ENCODE peak calls at places on chromosome 21, in nine cellular contexts. F is RWPE1, A is GM12865, L is tibial nerve, D is left lung, R is chondrocyte, Q is heart right ventricle, C is GM13977, V is heart left ventricle. K is an unnamed sample.

GRCh38 chr21:46002841-46003574 is 21.4 kb downstream of the COL6A1 start:
- DNase-seq in F (no peak), A (no peak), L (peak), D (peak), R (peak), Q (peak), C (no peak), V (no peak), K (peak)

GRCh38 chr21:46189959-46190490 is 5.8 kb upstream of the SPATC1L start:
- DNase-seq in F (no peak), A (no peak), L (peak), D (peak), R (peak), Q (no peak), C (no peak), V (no peak), K (no peak)

GRCh38 chr21:16117851-16118592 is 388.2 kb downstream of the USP25 start:
- DNase-seq in F (peak), A (no peak), L (no peak), D (no peak), R (no peak), Q (no peak), C (no peak), V (no peak), K (no peak)

GRCh38 chr21:19853709-19854575 is 1144.3 kb upstream of the NCAM2 start:
- DNase-seq in F (no peak), A (peak), L (no peak), D (peak), R (peak), Q (no peak), C (no peak), V (peak), K (no peak)

GRCh38 chr21:17784604-17785402 is 34.4 kb downstream of the C21orf91 start:
- DNase-seq in F (no peak), A (peak), L (no peak), D (no peak), R (no peak), Q (no peak), C (peak), V (no peak), K (no peak)

GRCh38 chr21:44666401-44667320 is at the start of gene KRTAP12-2:
- DNase-seq in F (no peak), A (no peak), L (no peak), D (no peak), R (no peak), Q (peak), C (no peak), V (peak), K (peak)

GRCh38 chr21:43867936-43868335 is 2.9 kb downstream of the AGPAT3 start:
- DNase-seq in F (no peak), A (no peak), L (no peak), D (no peak), R (peak), Q (no peak), C (no peak), V (no peak), K (no peak)

GRCh38 chr21:25885405-25885804 is 150.6 kb downstream of the GABPA start:
- DNase-seq in F (no peak), A (no peak), L (no peak), D (no peak), R (no peak), Q (no peak), C (no peak), V (no peak), K (no peak)

GRCh38 chr21:16563795-16564194 is 834.0 kb downstream of the USP25 start:
- DNase-seq in F (peak), A (no peak), L (no peak), D (peak), R (no peak), Q (no peak), C (no peak), V (no peak), K (no peak)

GRCh38 chr21:44727757-44728156 is 16.4 kb upstream of the TSPEAR start:
- DNase-seq in F (no peak), A (no peak), L (no peak), D (no peak), R (no peak), Q (no peak), C (no peak), V (no peak), K (no peak)

GRCh38 chr21:26501622-26502021 is 71.5 kb downstream of the CYYR1 start:
- DNase-seq in F (no peak), A (no peak), L (no peak), D (no peak), R (no peak), Q (no peak), C (no peak), V (no peak), K (no peak)

GRCh38 chr21:35399002-35399401 is 349.9 kb upstream of the RUNX1 start:
- DNase-seq in F (no peak), A (no peak), L (no peak), D (no peak), R (no peak), Q (no peak), C (no peak), V (no peak), K (no peak)

GRCh38 chr21:34129039-34129891 is 55.9 kb downstream of the MRPS6 start:
- DNase-seq in F (peak), A (no peak), L (no peak), D (no peak), R (no peak), Q (peak), C (no peak), V (peak), K (no peak)

GRCh38 chr21:34892196-34892595 is 156.9 kb downstream of the RUNX1 start:
- DNase-seq in F (no peak), A (no peak), L (no peak), D (no peak), R (no peak), Q (no peak), C (no peak), V (no peak), K (no peak)

GRCh38 chr21:35658242-35658641 is 402.1 kb downstream of the SETD4 start:
- DNase-seq in F (no peak), A (peak), L (no peak), D (no peak), R (no peak), Q (no peak), C (no peak), V (no peak), K (no peak)

GRCh38 chr21:30408782-30409494 is 13.1 kb downstream of the KRTAP13-1 start:
- DNase-seq in F (peak), A (peak), L (no peak), D (peak), R (peak), Q (peak), C (no peak), V (peak), K (peak)

GRCh38 chr21:45612096-45613019 is 31.2 kb upstream of the PCBP3 start:
- DNase-seq in F (peak), A (no peak), L (no peak), D (no peak), R (peak), Q (no peak), C (no peak), V (no peak), K (no peak)

GRCh38 chr21:46218906-46219590 is 9.5 kb downstream of the LSS start:
- DNase-seq in F (no peak), A (no peak), L (no peak), D (no peak), R (peak), Q (no peak), C (no peak), V (no peak), K (peak)

GRCh38 chr21:27275294-27275927 is 308.5 kb upstream of the ADAMTS5 start:
- DNase-seq in F (peak), A (no peak), L (no peak), D (no peak), R (no peak), Q (no peak), C (no peak), V (no peak), K (no peak)

GRCh38 chr21:32321480-32321879 is 22.8 kb downstream of the MRAP start:
- DNase-seq in F (no peak), A (no peak), L (no peak), D (no peak), R (no peak), Q (no peak), C (no peak), V (no peak), K (no peak)

GRCh38 chr21:32319012-32319411 is 20.4 kb downstream of the MRAP start:
- DNase-seq in F (no peak), A (no peak), L (no peak), D (no peak), R (no peak), Q (no peak), C (no peak), V (no peak), K (peak)

GRCh38 chr21:32320059-32320458 is 21.4 kb downstream of the MRAP start:
- DNase-seq in F (no peak), A (no peak), L (no peak), D (no peak), R (no peak), Q (no peak), C (no peak), V (no peak), K (no peak)

GRCh38 chr21:32322103-32322502 is 23.4 kb downstream of the MRAP start:
- DNase-seq in F (no peak), A (no peak), L (no peak), D (no peak), R (no peak), Q (no peak), C (no peak), V (no peak), K (no peak)

GRCh38 chr21:32320726-32321125 is 22.1 kb downstream of the MRAP start:
- DNase-seq in F (no peak), A (no peak), L (no peak), D (no peak), R (no peak), Q (no peak), C (no peak), V (no peak), K (no peak)
- TF ChIP-seq CTCF in F (no peak), A (no peak), L (no peak), D (no peak), R (no peak), Q (no peak), C (no peak), V (no peak), K (no peak)

DNA sequence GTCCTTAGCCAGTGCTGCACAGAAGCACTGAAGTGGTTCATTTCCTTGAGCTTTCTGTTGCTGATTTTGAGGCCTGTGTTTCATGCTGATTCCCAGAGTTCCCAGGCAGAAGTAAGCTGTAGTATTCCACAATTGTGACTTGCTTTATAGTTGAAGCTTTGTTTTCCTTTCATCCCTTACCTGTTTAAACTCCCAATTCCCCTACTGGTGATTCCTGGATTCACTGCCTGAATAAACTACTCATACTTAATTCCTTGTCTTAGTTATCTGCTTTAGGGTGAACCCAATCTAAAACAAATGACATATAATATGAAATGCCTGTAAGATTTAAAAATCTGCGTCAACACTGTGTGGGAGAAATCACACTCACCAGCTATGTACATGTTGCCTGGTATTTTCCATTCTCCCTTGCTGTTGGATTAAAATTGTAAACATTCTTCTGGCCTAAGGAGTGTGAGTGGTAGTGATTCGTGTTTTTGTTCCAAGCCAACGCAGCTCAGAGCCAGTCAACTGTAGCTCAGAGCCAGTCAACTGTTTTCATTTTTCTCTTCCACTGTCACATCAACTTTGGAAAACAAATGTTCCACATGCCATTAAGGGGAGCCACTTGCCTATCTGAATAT is 879.4 kb downstream of the MRPL39 start:
- DNase-seq in F (no peak), A (no peak), L (no peak), D (no peak), R (no peak), Q (no peak), C (no peak), V (no peak), K (no peak)
- TF ChIP-seq CTCF in F (no peak), A (no peak), L (no peak), D (no peak), R (no peak), Q (no peak), C (no peak), V (no peak), K (no peak)

GRCh38 chr21:37223804-37224345 is 43.3 kb downstream of the VPS26C start:
- DNase-seq in F (no peak), A (no peak), L (no peak), D (no peak), R (no peak), Q (no peak), C (no peak), V (no peak), K (no peak)

GRCh38 chr21:37220433-37220980 is 46.6 kb downstream of the VPS26C start:
- DNase-seq in F (peak), A (no peak), L (no peak), D (no peak), R (no peak), Q (no peak), C (peak), V (no peak), K (no peak)

GRCh38 chr21:37224861-37225260 is 42.3 kb downstream of the VPS26C start:
- DNase-seq in F (no peak), A (no peak), L (no peak), D (no peak), R (no peak), Q (no peak), C (no peak), V (no peak), K (no peak)

GRCh38 chr21:37219766-37220432 is 47.2 kb downstream of the VPS26C start:
- DNase-seq in F (no peak), A (no peak), L (no peak), D (no peak), R (no peak), Q (no peak), C (no peak), V (no peak), K (no peak)

DNA sequence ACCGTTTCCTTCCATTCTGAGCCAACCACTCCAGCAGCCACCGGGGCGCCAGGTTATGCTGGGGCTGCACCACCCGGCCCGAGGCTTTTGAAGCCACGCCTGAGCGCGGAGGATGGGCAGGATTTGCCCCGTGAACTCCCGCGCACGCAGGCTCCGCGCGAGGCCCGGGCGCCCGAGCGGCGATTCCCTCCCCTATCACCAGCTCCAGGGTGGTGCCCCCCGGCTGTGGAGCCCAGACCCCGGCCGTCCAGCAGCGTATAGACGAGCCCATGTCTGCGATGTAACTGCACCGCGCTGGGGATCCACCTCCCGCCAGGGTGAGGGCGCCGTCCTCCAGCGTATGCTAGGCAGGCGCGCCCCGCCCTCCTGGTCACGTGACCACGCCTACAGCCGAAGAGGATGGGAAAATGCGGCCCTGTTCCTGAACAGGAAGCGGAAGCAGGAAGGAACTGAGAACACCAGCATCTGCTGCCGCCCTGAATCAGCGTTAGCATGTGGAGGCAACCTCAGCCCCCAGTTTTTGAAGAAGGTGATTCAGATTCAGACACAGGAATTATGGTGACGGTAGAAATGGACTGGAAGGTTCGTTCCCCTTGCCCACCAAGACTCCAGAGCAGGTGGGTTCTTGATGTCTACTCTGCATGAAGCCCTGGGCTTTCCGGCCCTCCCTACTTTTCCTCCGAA is 46.0 kb downstream of the VPS26C start:
- DNase-seq in F (peak), A (peak), L (peak), D (peak), R (peak), Q (peak), C (peak), V (peak), K (peak)
- TF ChIP-seq CTCF in F (peak), A (peak), L (no peak), D (peak), R (peak), Q (peak), C (peak), V (peak), K (no peak)

DNA sequence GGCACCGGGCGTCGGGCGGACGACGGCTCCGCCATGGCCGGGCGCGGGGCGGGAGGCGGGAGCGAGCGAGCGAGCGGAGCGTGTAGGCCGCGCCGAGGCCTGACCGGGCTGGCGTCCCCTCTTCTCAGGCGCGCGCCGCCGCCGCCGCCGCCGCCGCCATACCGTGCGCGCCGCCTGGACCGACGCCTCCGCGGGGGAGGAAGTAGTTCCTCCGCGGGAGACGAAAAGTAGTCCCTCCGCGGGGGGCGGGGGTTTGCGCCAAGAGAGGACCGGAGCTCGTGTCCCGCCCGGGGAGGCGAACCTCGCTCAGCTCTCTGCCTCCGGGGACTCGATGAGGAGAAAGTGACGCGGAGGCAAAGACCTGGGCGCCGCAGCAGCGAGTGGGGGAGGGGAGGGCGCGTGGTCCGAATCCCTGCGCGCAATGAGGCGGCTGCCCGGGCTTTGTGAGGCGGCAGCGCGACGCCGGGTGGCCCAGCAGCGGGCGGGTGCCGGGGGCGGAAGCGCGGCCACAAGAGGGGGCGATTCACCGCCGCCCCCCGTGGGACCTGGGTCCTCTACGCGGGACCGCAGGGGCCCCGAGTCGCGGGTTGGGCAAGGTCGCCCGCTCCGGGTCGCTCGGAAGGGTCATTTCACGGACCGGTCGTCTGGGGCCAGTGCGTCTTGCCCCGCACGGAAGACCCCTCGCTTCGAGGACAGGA is at the start of gene BRWD1:
- DNase-seq in F (peak), A (peak), L (peak), D (peak), R (peak), Q (peak), C (peak), V (peak), K (peak)
- TF ChIP-seq CTCF in F (no peak), A (no peak), L (peak), D (no peak), R (peak), Q (peak), C (peak), V (peak), K (no peak)

GRCh38 chr21:42145569-42146250 is 73.2 kb upstream of the ABCG1 start:
- DNase-seq in F (peak), A (peak), L (no peak), D (peak), R (no peak), Q (no peak), C (peak), V (peak), K (peak)
- TF ChIP-seq CTCF in F (peak), A (peak), L (peak), D (peak), R (peak), Q (peak), C (peak), V (peak), K (peak)

GRCh38 chr21:24369278-24369677 is 1238.0 kb downstream of the MRPL39 start:
- DNase-seq in F (no peak), A (no peak), L (no peak), D (no peak), R (no peak), Q (no peak), C (no peak), V (no peak), K (no peak)

GRCh38 chr21:24369751-24370150 is 1237.5 kb downstream of the MRPL39 start:
- DNase-seq in F (no peak), A (no peak), L (no peak), D (no peak), R (no peak), Q (no peak), C (no peak), V (no peak), K (no peak)

GRCh38 chr21:24375201-24375600 is 1232.1 kb downstream of the MRPL39 start:
- DNase-seq in F (no peak), A (peak), L (no peak), D (no peak), R (no peak), Q (no peak), C (no peak), V (no peak), K (no peak)
- TF ChIP-seq CTCF in F (no peak), A (peak), L (no peak), D (no peak), R (no peak), Q (no peak), C (peak), V (no peak), K (no peak)

GRCh38 chr21:41772351-41773080 is 5.7 kb upstream of the RIPK4 start:
- DNase-seq in F (no peak), A (no peak), L (no peak), D (no peak), R (no peak), Q (no peak), C (no peak), V (no peak), K (no peak)
- TF ChIP-seq CTCF in F (no peak), A (no peak), L (no peak), D (no peak), R (no peak), Q (no peak), C (no peak), V (no peak), K (no peak)

K was measured in mesothelial cell of epicardium.